ENCODE peak calls at places on chromosomes 6 and 20, in four cellular contexts. P, S, G and B are unnamed samples.

GRCh38 chr6:25215881-25216280 is 63.3 kb upstream of the CARMIL1 start:
- DNase-seq in P (no peak), S (no peak), G (no peak), B (no peak)

GRCh38 chr20:57426156-57426769 is 35.1 kb downstream of the RBM38 start:
- DNase-seq in P (no peak), S (no peak), G (no peak), B (no peak)

GRCh38 chr20:10920396-10920795 is 246.6 kb upstream of the JAG1 start:
- DNase-seq in P (no peak), S (no peak), G (no peak), B (no peak)

GRCh38 chr6:45420083-45420908 is 42.6 kb upstream of the SUPT3H start:
- DNase-seq in P (no peak), S (peak; percentile 25), G (peak; percentile 58), B (no peak)

GRCh38 chr20:62776692-62777527 is 19.4 kb upstream of the MRGBP start:
- DNase-seq in P (peak; percentile 66), S (no peak), G (peak; percentile 67), B (peak; percentile 72)

GRCh38 chr20:40945189-40945588 is 83.4 kb upstream of the TOP1 start:
- DNase-seq in P (no peak), S (no peak), G (no peak), B (no peak)

GRCh38 chr6:28490191-28490890 is 25.3 kb downstream of the GPX6 start:
- DNase-seq in P (peak; percentile 26), S (peak; percentile 37), G (peak; percentile 46), B (no peak)

GRCh38 chr6:45741437-45742166 is 274.1 kb downstream of the CLIC5 start:
- DNase-seq in P (no peak), S (no peak), G (no peak), B (no peak)

GRCh38 chr20:2403291-2404052 is 22.8 kb downstream of the TGM6 start:
- DNase-seq in P (no peak), S (no peak), G (no peak), B (no peak)